ENCODE peak calls at places on chromosomes 6 and 20, in nine cellular contexts. S is A549; O is Karpas-422; Y is SJSA1; I is osteoblast; N is mesendoderm; Q is hepatocyte; P is naive thymus-derived CD4-positive, alpha-beta T cell; F is colonic mucosa. L is an unnamed sample. For H3K4me1, the result is how much of the 10 kb centered on the place peaks cover.

GRCh38 chr6:168180548-168181011 is 101.6 kb upstream of the FRMD1 start:
- DNase-seq in S (no peak), F (peak), P (no peak), Y (peak), Q (no peak), N (no peak), O (no peak), I (no peak), L (no peak)

GRCh38 chr6:117555882-117556498 is 46.3 kb downstream of the GOPC start:
- DNase-seq in P (peak), Q (peak), F (peak), N (no peak), Y (no peak), S (no peak), O (peak), I (no peak), L (peak)

GRCh38 chr6:168133186-168133585 is 54.2 kb upstream of the FRMD1 start:
- DNase-seq in Y (peak), P (no peak), I (peak), Q (peak), S (no peak), F (peak), N (peak), O (no peak), L (no peak)

GRCh38 chr6:36546664-36546957 is 668 bp downstream of the STK38 start:
- DNase-seq in O (no peak), I (no peak), P (no peak), F (no peak), N (no peak), S (no peak), Q (no peak), Y (no peak), L (no peak)

GRCh38 chr20:51447765-51448148 is 94.8 kb downstream of the NFATC2 start:
- DNase-seq in S (no peak), P (no peak), O (no peak), N (no peak), Y (no peak), Q (no peak), F (no peak), I (peak), L (no peak)

GRCh38 chr6:148617522-148617921 is 129.3 kb upstream of the UST start:
- DNase-seq in F (no peak), O (no peak), Y (no peak), P (no peak), Q (no peak), N (no peak), I (no peak), S (no peak), L (no peak)

GRCh38 chr20:23926941-23927872 is 47.7 kb upstream of the CST5 start:
- DNase-seq in Y (no peak), Q (no peak), I (no peak), P (no peak), S (no peak), N (no peak), F (no peak), O (no peak), L (no peak)

GRCh38 chr6:136921521-136921935 is 573 bp upstream of the SLC35D3 start:
- DNase-seq in Y (no peak), F (no peak), S (peak), Q (peak), O (no peak), P (no peak), I (peak), N (peak), L (peak)

GRCh38 chr6:42933195-42933594 is 3.9 kb downstream of the CNPY3 start:
- DNase-seq in F (no peak), P (no peak), N (no peak), I (no peak), S (no peak), O (no peak), Q (no peak), Y (no peak), L (no peak)

GRCh38 chr6:32110632-32111031 is 1.5 kb upstream of the TNXB start:
- DNase-seq in O (no peak), Q (no peak), I (no peak), P (no peak), F (no peak), S (no peak), N (no peak), Y (no peak), L (no peak)

GRCh38 chr20:56194042-56194441 is 54.5 kb upstream of the MC3R start:
- DNase-seq in I (no peak), Y (no peak), O (no peak), Q (no peak), P (no peak), S (no peak), F (no peak), N (no peak), L (no peak)

GRCh38 chr20:845226-845868 is 11.8 kb downstream of the FAM110A start:
- DNase-seq in O (no peak), F (no peak), Q (no peak), Y (no peak), S (no peak), P (no peak), N (peak), I (no peak), L (no peak)

GRCh38 chr20:39886650-39887190 is 802.3 kb downstream of the MAFB start:
- DNase-seq in P (no peak), I (no peak), Y (no peak), N (no peak), S (no peak), F (no peak), Q (no peak), O (no peak), L (peak)

GRCh38 chr6:131062245-131063027 is 609 bp downstream of the EPB41L2 start:
- DNase-seq in Y (peak), S (no peak), Q (peak), I (peak), O (no peak), F (peak), P (peak), N (peak), L (peak)

GRCh38 chr20:44384423-44385027 is 29.0 kb downstream of the HNF4A start:
- DNase-seq in N (peak), I (peak), P (peak), O (peak), Q (peak), F (peak), S (peak), Y (peak), L (peak)

GRCh38 chr6:26389349-26389799 is 6.5 kb downstream of the BTN2A2 start:
- DNase-seq in P (no peak), N (peak), Y (no peak), O (no peak), S (no peak), Q (no peak), I (no peak), F (no peak), L (no peak)

GRCh38 chr20:2521369-2522305 is 12.9 kb upstream of the ZNF343 start:
- DNase-seq in S (peak), Y (no peak), N (peak), Q (peak), P (peak), I (peak), F (peak), O (peak), L (peak)

GRCh38 chr6:52801188-52801841 is 2.3 kb downstream of the GSTA1 start:
- DNase-seq in N (no peak), Y (no peak), I (no peak), S (no peak), O (no peak), F (no peak), P (no peak), Q (no peak), L (no peak)

GRCh38 chr6:15921243-15921642 is 207.6 kb upstream of the MYLIP start:
- DNase-seq in N (no peak), I (no peak), P (no peak), S (no peak), Y (no peak), Q (no peak), F (no peak), O (no peak), L (no peak)

GRCh38 chr6:142985286-142985685 is 40.3 kb upstream of the HIVEP2 start:
- DNase-seq in Y (no peak), O (no peak), S (no peak), P (no peak), I (no peak), N (no peak), F (no peak), Q (no peak), L (no peak)

GRCh38 chr20:13231031-13231752 is 10.1 kb downstream of the ISM1 start:
- DNase-seq in S (no peak), N (peak), Y (no peak), O (no peak), I (peak), Q (no peak), P (peak), F (no peak), L (no peak)

GRCh38 chr20:62813588-62813987 is 3.3 kb upstream of the COL9A3 start:
- DNase-seq in S (no peak), Q (no peak), Y (no peak), I (no peak), F (no peak), N (no peak), O (no peak), P (no peak), L (no peak)
- H3K4me1 ChIP-seq in S (under half), Q (under half), Y (under half), I (under half), F (under half), N (under half), O (under half), P (under half), L (under half)

DNA sequence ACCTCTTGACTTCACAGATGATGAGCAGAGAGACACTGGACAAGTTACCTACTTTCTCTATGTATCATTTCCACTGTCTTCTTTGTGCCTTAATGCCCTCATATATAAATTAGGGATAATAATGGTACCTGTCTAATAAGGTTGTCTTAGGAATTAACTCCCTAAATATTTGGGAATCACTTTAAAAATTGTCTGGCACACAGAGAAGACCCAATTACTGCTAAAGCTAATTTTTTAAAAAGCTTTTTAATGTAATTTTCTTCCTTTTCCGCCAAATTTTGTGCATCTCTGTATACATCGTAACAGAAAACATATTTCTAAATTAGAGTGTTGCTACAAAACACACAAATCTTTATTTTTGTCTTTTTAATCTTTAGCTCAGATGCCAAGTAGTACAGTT is 816.8 kb upstream of the ADGRB3 start:
- DNase-seq in I (no peak), N (no peak), Q (no peak), Y (no peak), F (no peak), P (no peak), S (no peak), O (no peak), L (no peak)
- H3K4me1 ChIP-seq in I (under half), N (under half), Q (under half), Y (under half), F (under half), P (under half), S (under half), O (under half), L (under half)

GRCh38 chr6:47680056-47680455 is 18.3 kb upstream of the ADGRF4 start:
- DNase-seq in O (no peak), P (no peak), N (no peak), Q (peak), I (no peak), S (no peak), F (no peak), Y (no peak), L (no peak)

GRCh38 chr6:47677381-47678100 is 20.8 kb upstream of the ADGRF4 start:
- DNase-seq in I (no peak), P (no peak), F (no peak), Y (no peak), O (no peak), N (no peak), S (no peak), Q (no peak), L (no peak)

GRCh38 chr6:47680724-47681123 is 17.7 kb upstream of the ADGRF4 start:
- DNase-seq in Q (no peak), N (no peak), O (no peak), F (no peak), S (no peak), I (no peak), Y (no peak), P (no peak), L (no peak)

GRCh38 chr6:47679507-47679906 is 18.9 kb upstream of the ADGRF4 start:
- DNase-seq in N (no peak), Q (no peak), I (no peak), O (no peak), Y (no peak), F (no peak), S (no peak), P (no peak), L (no peak)

DNA sequence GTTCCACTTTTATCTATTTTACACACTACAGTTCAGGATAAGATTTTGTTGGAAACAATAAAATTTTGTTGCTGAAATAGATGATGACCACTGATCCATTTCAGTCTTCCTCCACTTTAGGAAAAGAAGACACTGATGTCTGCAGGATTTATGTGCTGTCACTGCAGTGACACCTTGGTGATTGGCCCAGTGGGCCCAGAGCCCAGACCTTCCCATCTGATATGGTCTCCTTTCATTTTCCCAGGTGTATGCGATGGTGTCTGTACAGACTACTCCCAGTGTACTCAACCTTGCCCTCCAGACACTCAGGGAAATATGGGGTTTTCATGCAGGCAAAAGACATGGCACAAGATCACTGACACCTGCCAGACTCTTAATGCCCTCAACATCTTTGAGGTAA is 19.6 kb upstream of the ADGRF4 start:
- DNase-seq in P (no peak), S (no peak), Q (no peak), O (no peak), N (no peak), I (no peak), Y (no peak), F (no peak), L (no peak)
- H3K4me1 ChIP-seq in P (under half), S (under half), Q (under half), O (under half), N (under half), I (under half), Y (under half), F (under half), L (under half)

GRCh38 chr20:50029083-50029696 is 46.4 kb downstream of the SNAI1 start:
- DNase-seq in O (no peak), Y (no peak), Q (no peak), P (no peak), N (no peak), F (no peak), S (no peak), I (peak), L (no peak)
- H3K4me1 ChIP-seq in O (under half), Y (half or more), Q (under half), P (under half), N (under half), F (under half), S (half or more), I (under half), L (under half)

GRCh38 chr20:33178726-33179125 is 10.8 kb downstream of the BPIFA2 start:
- DNase-seq in S (peak), I (no peak), Q (peak), O (no peak), F (no peak), N (peak), P (no peak), Y (no peak), L (no peak)
- H3K4me1 ChIP-seq in S (under half), I (under half), Q (under half), O (under half), F (under half), N (under half), P (under half), Y (under half), L (under half)

DNA sequence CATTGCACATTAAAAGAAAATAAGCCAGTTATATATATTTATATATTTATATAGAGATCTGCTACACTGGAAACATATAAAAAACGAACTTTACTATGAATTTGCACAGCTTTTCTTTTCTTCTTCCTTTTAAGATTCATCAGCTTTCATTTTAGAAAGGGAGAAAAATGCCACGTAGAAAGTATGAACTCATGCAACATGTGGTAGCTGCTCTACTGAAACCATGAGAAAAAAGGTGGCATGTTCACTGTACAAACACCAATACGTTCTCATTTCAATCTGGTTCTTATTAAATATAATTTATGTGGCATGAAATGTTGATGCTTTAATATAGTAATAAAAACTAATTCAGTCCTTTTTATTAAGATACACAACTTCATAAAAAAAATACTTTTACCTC is 68.8 kb upstream of the THEMIS start:
- DNase-seq in F (no peak), P (no peak), S (no peak), N (no peak), I (no peak), Y (no peak), O (no peak), Q (no peak), L (no peak)
- H3K4me1 ChIP-seq in F (under half), P (under half), S (under half), N (under half), I (under half), Y (under half), O (under half), Q (under half), L (under half)

GRCh38 chr6:7239590-7239948 is 73.4 kb downstream of the SSR1 start:
- DNase-seq in I (no peak), Y (no peak), O (no peak), F (peak), Q (no peak), N (no peak), P (no peak), S (no peak), L (no peak)
- H3K4me1 ChIP-seq in I (under half), Y (under half), O (under half), F (under half), Q (under half), N (under half), P (under half), S (under half), L (under half)

GRCh38 chr20:41574802-41575389 is 43.3 kb downstream of the CHD6 start:
- DNase-seq in F (no peak), P (no peak), Q (no peak), O (no peak), N (peak), I (no peak), Y (no peak), S (no peak), L (no peak)
- H3K4me1 ChIP-seq in F (under half), P (under half), Q (under half), O (under half), N (under half), I (under half), Y (under half), S (under half), L (half or more)

L was measured in transverse colon.